ENCODE peak calls at places on chromosomes 1 and 21, in five cellular contexts. V is fibroblast of lung; L is cardiac muscle cell; J is CD8-positive, alpha-beta memory T cell; H is CD4-positive, alpha-beta memory T cell. W is an unnamed sample.

GRCh38 chr1:18118078-18118477 is 10.5 kb downstream of the IGSF21 start:
- DNase-seq in L (no peak), J (no peak), V (no peak), H (no peak), W (no peak)

GRCh38 chr1:229696385-229696784 is 70.3 kb downstream of the URB2 start:
- DNase-seq in J (no peak), L (no peak), V (no peak), H (no peak), W (no peak)

GRCh38 chr1:147757015-147757990 is 3.1 kb downstream of the GJA5 start:
- DNase-seq in H (no peak), J (no peak), L (peak), V (no peak), W (peak)

GRCh38 chr1:108661030-108661609 is at the start of gene HENMT1:
- DNase-seq in V (peak), H (peak), L (peak), J (peak), W (peak)

GRCh38 chr1:197884173-197884572 is 18.3 kb upstream of the C1orf53 start:
- DNase-seq in V (no peak), L (no peak), J (no peak), H (no peak), W (no peak)

GRCh38 chr1:204852854-204853253 is 17.8 kb upstream of the NFASC start:
- DNase-seq in H (no peak), L (no peak), J (no peak), V (no peak), W (no peak)

GRCh38 chr1:9729523-9729922 is 78.0 kb downstream of the PIK3CD start:
- DNase-seq in V (no peak), H (no peak), J (no peak), L (no peak), W (no peak)

GRCh38 chr1:153245466-153245865 is 14.0 kb upstream of the LORICRIN start:
- DNase-seq in V (no peak), H (no peak), L (no peak), J (no peak), W (no peak)

GRCh38 chr1:95953005-95953404 is 719.0 kb downstream of the RWDD3 start:
- DNase-seq in V (peak), H (no peak), L (peak), J (no peak), W (peak)

GRCh38 chr21:43719748-43720538 is 1.0 kb downstream of the PDXK start:
- DNase-seq in H (no peak), L (no peak), V (no peak), J (peak), W (no peak)

GRCh38 chr1:34865573-34865972 is 6.0 kb upstream of the SMIM12 start:
- DNase-seq in V (no peak), H (no peak), L (no peak), J (no peak), W (no peak)
- H3K4me3 ChIP-seq in V (no peak), H (no peak), L (peak), J (peak), W (peak)

DNA sequence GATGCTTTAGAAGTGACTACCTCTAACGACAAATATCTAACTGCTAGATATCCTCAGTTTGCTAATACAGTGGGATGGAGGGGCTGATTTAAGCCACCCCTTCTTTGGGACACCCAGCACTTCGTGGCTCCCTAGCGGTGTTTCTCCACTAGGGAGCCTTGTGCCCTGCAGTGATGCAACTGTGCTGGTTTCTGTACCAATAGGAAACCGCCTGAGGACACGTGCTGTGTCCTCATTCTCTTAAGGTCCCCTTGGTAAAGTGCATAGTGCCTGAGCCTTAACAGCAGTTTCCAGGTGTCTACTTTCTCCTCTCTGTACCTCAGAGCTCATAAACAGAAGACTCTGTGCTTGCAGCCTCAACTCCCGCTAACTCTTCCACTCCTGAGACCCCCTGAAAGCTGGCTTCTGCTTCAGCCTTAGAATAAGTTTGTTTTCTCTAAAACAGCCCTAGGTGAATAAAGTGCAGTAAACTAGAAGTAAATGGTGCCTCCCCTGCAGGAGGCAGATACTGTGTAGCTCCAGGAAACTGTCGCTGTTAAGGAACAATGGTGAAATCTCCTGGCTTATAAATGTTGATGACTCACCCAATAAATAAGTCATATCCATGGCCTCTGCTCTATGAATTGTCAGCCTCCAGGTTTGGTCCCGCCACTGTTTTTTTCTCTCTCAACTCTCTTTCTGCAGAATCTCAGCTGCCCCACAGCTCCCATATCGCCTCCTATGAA is 130.4 kb downstream of the AK5 start:
- DNase-seq in J (no peak), V (peak), H (no peak), L (peak), W (peak)
- H3K4me3 ChIP-seq in J (no peak), V (no peak), H (no peak), L (no peak), W (no peak)

DNA sequence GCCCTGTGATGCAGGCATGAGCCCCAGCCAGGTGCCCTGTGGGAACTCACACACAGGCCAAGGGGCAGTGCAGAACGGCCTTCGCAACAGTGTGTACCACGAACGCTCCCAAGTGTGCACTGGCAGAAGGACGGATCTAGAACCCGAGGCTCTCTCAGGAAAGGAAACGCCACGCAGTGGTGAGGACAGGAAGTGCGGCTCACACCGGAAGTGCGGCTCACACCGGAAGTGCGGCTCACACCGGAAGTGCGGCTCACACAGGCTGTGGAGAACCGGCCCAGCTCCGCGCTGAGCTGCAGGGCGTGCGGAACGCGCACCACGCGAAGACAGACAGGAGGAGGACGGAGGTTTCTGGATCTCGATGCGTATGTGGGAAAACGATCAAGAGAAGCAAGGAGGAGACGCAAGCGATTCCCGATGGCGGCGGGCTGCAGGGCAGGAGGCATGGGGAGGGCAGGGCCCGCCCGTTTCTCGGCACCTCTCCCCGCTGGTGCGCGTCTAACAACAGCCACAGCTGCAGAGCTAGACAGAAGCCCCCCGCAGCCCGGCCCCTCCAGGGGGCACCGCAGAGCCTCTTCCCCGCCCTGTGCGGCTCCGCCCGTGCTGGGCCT is 35.9 kb upstream of the TMEM52 start:
- DNase-seq in H (no peak), V (no peak), L (no peak), J (no peak), W (no peak)
- H3K4me3 ChIP-seq in H (no peak), V (no peak), L (no peak), J (no peak), W (no peak)

DNA sequence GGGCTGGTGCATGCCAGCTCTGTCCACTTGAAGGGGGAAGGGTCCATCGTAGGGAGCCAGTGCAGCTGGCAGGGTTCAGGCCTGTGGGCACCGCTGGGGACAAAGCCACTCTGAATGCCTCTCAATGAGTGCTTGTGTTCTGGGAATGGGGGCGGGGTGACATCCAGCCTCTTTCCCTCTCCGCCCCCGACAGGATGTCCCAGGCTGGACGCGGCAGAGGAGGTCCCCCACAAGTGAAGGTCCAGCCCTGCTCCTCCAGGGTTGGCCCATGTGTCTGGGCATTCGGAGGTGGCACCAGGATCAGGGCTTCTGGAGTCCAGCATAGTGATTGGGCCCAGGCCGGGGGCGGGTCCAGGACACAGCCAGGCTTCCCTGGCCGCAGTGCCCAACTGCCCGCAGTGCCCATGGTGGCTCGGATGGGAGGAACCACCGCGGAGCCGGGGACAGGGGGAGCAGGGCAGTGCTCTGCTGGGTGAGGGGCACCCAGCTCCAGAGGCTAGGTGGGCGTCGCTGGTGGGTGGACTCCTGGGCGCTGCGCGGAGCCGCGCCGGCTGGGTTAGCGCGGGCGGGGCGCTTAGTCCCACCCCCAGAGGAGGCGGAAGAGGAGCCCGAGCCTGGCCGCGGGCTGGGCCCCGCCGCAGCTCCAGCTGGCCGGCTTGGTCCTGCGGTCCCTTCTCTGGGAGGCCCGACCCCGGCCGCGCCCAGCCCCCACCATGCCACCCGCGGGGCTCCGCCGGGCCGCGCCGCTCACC is at the start of gene SHISA4:
- DNase-seq in L (peak), V (peak), H (peak), J (no peak), W (peak)
- H3K4me3 ChIP-seq in L (peak), V (peak), H (no peak), J (peak), W (peak)

GRCh38 chr1:182367928-182368327 is 23.7 kb downstream of the GLUL start:
- DNase-seq in H (no peak), J (no peak), V (no peak), L (no peak), W (no peak)

GRCh38 chr1:182370532-182370931 is 21.1 kb downstream of the GLUL start:
- DNase-seq in L (no peak), J (no peak), V (no peak), H (no peak), W (no peak)

GRCh38 chr1:182368369-182368768 is 23.2 kb downstream of the GLUL start:
- DNase-seq in V (no peak), H (no peak), L (no peak), J (no peak), W (no peak)

GRCh38 chr1:182366596-182366995 is 25.0 kb downstream of the GLUL start:
- DNase-seq in H (no peak), L (no peak), V (no peak), J (no peak), W (no peak)

DNA sequence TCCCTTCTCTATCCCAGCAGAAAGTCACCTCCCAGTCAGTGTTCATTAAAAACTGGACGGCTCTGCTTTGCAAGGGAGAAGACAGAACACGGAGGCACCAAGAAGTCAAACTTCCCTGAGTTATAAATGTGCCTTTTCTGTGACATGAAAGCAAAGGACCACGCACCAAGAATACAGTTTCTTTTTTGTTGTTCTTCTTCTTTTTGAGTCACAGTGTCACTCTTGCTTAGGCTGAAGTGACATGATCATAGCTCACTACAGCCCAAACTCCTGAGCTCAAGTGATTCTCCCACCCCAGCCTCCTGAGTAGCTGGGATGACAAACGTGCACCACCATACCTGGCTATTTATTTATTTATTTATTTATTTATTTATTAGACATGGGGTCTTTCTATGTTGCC is 22.7 kb downstream of the GLUL start:
- DNase-seq in V (no peak), L (no peak), H (no peak), J (no peak), W (no peak)
- H3K4me3 ChIP-seq in V (no peak), L (no peak), H (no peak), J (no peak), W (no peak)

DNA sequence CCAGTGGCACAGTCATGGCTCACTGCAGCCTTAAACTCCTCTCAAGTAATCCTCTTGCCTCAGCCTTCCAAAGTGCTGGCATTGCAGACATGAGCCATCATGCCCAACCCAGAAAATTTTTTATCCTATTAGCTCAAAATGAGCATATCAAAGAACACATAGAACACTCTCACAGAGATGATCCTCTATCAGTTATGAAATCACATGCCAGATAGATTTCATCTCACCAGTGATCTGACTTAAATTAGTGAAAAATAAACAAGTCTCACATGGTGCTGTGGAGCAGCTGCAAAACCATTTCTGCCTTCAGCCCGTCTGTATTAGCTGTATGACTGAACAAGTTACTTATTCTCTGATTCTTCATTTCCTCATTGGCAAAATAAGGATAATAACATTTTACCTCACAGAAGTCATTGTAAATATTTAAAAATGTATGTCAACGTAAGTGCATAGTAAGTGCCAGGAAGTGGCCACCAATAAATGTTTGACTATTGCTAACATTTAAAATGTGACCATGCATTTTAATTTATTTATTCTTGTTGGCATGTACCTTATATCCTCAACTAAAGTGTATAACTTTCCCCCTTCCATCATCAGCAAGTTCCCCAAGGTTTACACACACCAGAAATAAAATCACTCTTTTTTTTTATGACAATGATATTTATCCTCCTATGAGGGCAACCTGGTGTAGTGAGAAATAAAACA is 29.0 kb upstream of the SLC19A2 start:
- DNase-seq in J (no peak), H (no peak), V (no peak), L (no peak), W (no peak)
- H3K4me3 ChIP-seq in J (no peak), H (no peak), V (no peak), L (no peak), W (no peak)

DNA sequence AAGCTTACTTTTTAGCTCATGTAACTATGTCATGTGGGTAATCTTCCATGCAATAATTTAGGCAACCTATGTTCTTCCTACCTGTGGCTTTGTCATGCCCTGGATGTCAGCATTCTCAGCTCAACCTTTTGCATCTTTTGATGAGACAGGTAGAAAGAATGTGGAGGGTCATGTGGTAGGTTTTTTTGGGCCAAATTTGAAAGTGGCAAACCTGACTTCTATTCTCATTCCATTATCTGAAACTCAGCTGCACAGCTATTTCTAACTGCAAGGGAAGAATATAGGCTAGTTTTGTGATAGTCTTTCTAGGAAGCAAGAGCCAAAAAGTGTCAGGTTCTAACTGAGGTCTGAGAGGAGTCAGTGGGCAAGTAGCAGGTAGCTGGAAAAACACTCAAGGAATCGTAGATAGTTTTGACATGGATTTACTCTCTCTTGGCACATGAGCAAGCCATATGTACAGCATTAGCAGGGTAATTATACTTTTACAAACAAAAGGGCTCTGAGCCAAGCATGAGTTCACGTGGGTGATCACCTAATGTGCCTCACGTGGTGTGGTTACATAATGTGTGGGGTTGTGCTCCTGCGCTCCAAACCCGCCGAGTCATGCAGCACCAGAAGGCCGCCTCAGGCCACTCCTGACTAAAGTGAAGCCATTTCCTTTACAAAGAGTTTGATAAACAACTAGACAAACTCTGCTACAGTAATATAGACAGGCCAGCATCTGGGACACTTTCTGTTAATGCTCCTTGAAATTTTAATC is 1013.8 kb downstream of the PLA2G4A start:
- DNase-seq in V (peak), L (peak), J (no peak), H (no peak), W (peak)
- H3K4me3 ChIP-seq in V (no peak), L (no peak), J (no peak), H (no peak), W (no peak)